ENCODE peak calls at places on chromosomes 1 and 21, in ten cellular contexts. T, A, R, C, U, N, Q, E, G and K are unnamed samples.

GRCh38 chr1:200699871-200700270 is 30.2 kb upstream of the DDX59 start:
- DNase-seq in T (peak), A (no peak), R (no peak), C (no peak), U (no peak), N (no peak), Q (no peak), E (no peak), G (no peak), K (peak)

GRCh38 chr1:169586395-169587255 is at the start of gene F5:
- DNase-seq in T (peak), A (peak), R (peak), C (peak), U (peak), N (peak), Q (peak), E (peak), G (peak), K (peak)

GRCh38 chr1:181318022-181318857 is 165.1 kb upstream of the CACNA1E start:
- DNase-seq in T (no peak), A (no peak), R (no peak), C (no peak), U (no peak), N (no peak), Q (no peak), E (no peak), G (peak), K (no peak)

GRCh38 chr1:173139706-173140105 is 67.4 kb downstream of the TNFSF4 start:
- DNase-seq in T (no peak), A (no peak), R (no peak), C (no peak), U (no peak), N (no peak), Q (no peak), E (no peak), G (no peak), K (no peak)

GRCh38 chr1:68174173-68175113 is 57.9 kb downstream of the WLS start:
- DNase-seq in T (peak), A (peak), R (no peak), C (no peak), U (peak), N (peak), Q (peak), E (no peak), G (no peak), K (peak)

GRCh38 chr1:165832902-165833301 is 5.5 kb downstream of the UCK2 start:
- DNase-seq in T (no peak), A (no peak), R (no peak), C (no peak), U (no peak), N (no peak), Q (no peak), E (no peak), G (no peak), K (no peak)

GRCh38 chr1:91725961-91726704 is 159.8 kb downstream of the TGFBR3 start:
- DNase-seq in T (peak), A (peak), R (no peak), C (no peak), U (peak), N (no peak), Q (no peak), E (no peak), G (no peak), K (peak)

GRCh38 chr1:53127546-53127945 is 14.9 kb downstream of the SLC1A7 start:
- DNase-seq in T (no peak), A (peak), R (peak), C (no peak), U (no peak), N (no peak), Q (no peak), E (no peak), G (no peak), K (peak)

GRCh38 chr1:58942759-58943191 is 158.9 kb upstream of the JUN start:
- DNase-seq in T (no peak), A (no peak), R (no peak), C (no peak), U (peak), N (no peak), Q (no peak), E (no peak), G (peak), K (no peak)

GRCh38 chr1:119163396-119163795 is 22.9 kb upstream of the WARS2 start:
- DNase-seq in T (no peak), A (no peak), R (no peak), C (no peak), U (no peak), N (no peak), Q (no peak), E (no peak), G (no peak), K (no peak)

GRCh38 chr1:235074335-235075120 is 54.1 kb downstream of the TOMM20 start:
- DNase-seq in T (peak), A (peak), R (peak), C (peak), U (peak), N (peak), Q (peak), E (peak), G (no peak), K (peak)

GRCh38 chr1:159786966-159787365 is 6.2 kb downstream of the DUSP23 start:
- DNase-seq in T (no peak), A (no peak), R (no peak), C (no peak), U (no peak), N (no peak), Q (no peak), E (no peak), G (no peak), K (peak)

GRCh38 chr1:81827942-81828341 is 27.2 kb downstream of the ADGRL2 start:
- DNase-seq in T (no peak), A (no peak), R (no peak), C (no peak), U (no peak), N (no peak), Q (no peak), E (no peak), G (no peak), K (no peak)

GRCh38 chr21:26448751-26449150 is 124.3 kb downstream of the CYYR1 start:
- DNase-seq in T (peak), A (no peak), R (no peak), C (no peak), U (no peak), N (no peak), Q (no peak), E (no peak), G (no peak), K (peak)

GRCh38 chr1:33719771-33720670 is 143.9 kb upstream of the HMGB4 start:
- DNase-seq in T (no peak), A (no peak), R (no peak), C (no peak), U (no peak), N (no peak), Q (no peak), E (no peak), G (no peak), K (peak)

GRCh38 chr1:9455487-9456237 is 83.6 kb upstream of the SLC25A33 start:
- DNase-seq in T (peak), A (peak), R (peak), C (peak), U (peak), N (no peak), Q (peak), E (peak), G (peak), K (peak)

GRCh38 chr1:101219919-101220695 is 16.7 kb upstream of the S1PR1 start:
- DNase-seq in T (no peak), A (no peak), R (no peak), C (no peak), U (no peak), N (no peak), Q (no peak), E (no peak), G (no peak), K (no peak)

GRCh38 chr1:26336477-26337205 is 17.3 kb downstream of the CRYBG2 start:
- DNase-seq in T (peak), A (peak), R (peak), C (peak), U (peak), N (no peak), Q (peak), E (peak), G (peak), K (no peak)

GRCh38 chr21:45022736-45023135 is 51.6 kb upstream of the ADARB1 start:
- DNase-seq in T (no peak), A (no peak), R (no peak), C (no peak), U (no peak), N (no peak), Q (no peak), E (no peak), G (no peak), K (no peak)

GRCh38 chr1:43317817-43318471 is 17.2 kb downstream of the TIE1 start:
- DNase-seq in T (no peak), A (no peak), R (no peak), C (no peak), U (no peak), N (peak), Q (no peak), E (peak), G (no peak), K (peak)